ENCODE peak calls at places on chromosomes 2 and 18, in ten cellular contexts. J is A549, Q is nephron progenitor cell, O is BJ, V is heart left ventricle, Y is MM.1S, X is choroid plexus epithelial cell, Z is PC-9, I is lung, N is WTC11. B is an unnamed sample.

GRCh38 chr2:143682643-143683042 is 553.4 kb downstream of the ARHGAP15 start:
- DNase-seq in J (no peak), Q (no peak), O (no peak), V (no peak), Y (no peak), X (no peak), Z (no peak), I (no peak), N (no peak), B (no peak)

GRCh38 chr2:86203614-86204013 is 4.4 kb downstream of the MRPL35 start:
- DNase-seq in J (no peak), Q (no peak), O (no peak), V (no peak), Y (no peak), X (no peak), Z (no peak), I (no peak), N (no peak), B (no peak)

GRCh38 chr2:169509955-169510354 is 453 bp downstream of the KLHL41 start:
- DNase-seq in J (no peak), Q (no peak), O (no peak), V (no peak), Y (no peak), X (no peak), Z (no peak), I (no peak), N (no peak), B (no peak)

GRCh38 chr2:119478188-119479065 is 45.9 kb downstream of the SCTR start:
- DNase-seq in J (no peak), Q (no peak), O (no peak), V (no peak), Y (no peak), X (no peak), Z (no peak), I (no peak), N (no peak), B (no peak)

GRCh38 chr18:25982961-25983360 is 107.5 kb downstream of the SS18 start:
- DNase-seq in J (no peak), Q (no peak), O (no peak), V (no peak), Y (peak), X (no peak), Z (no peak), I (no peak), N (no peak), B (no peak)

GRCh38 chr2:181354626-181355025 is 102.6 kb upstream of the ITGA4 start:
- DNase-seq in J (peak), Q (no peak), O (peak), V (no peak), Y (no peak), X (peak), Z (no peak), I (no peak), N (no peak), B (no peak)

GRCh38 chr18:63869374-63869773 is 18.1 kb upstream of the SERPINB2 start:
- DNase-seq in J (no peak), Q (no peak), O (peak), V (no peak), Y (no peak), X (peak), Z (no peak), I (no peak), N (no peak), B (no peak)

GRCh38 chr2:74297950-74298349 is 45.3 kb downstream of the SLC4A5 start:
- DNase-seq in J (no peak), Q (no peak), O (no peak), V (no peak), Y (no peak), X (no peak), Z (no peak), I (no peak), N (no peak), B (no peak)

GRCh38 chr2:74142340-74142739 is 5.4 kb downstream of the BOLA3 start:
- DNase-seq in J (peak), Q (no peak), O (no peak), V (no peak), Y (no peak), X (peak), Z (no peak), I (no peak), N (no peak), B (no peak)

GRCh38 chr2:177772529-177772928 is 300.0 kb downstream of the PDE11A start:
- DNase-seq in J (no peak), Q (no peak), O (no peak), V (no peak), Y (peak), X (peak), Z (no peak), I (no peak), N (no peak), B (peak)

GRCh38 chr2:102463160-102463559 is 9.9 kb upstream of the SLC9A4 start:
- DNase-seq in J (no peak), Q (no peak), O (no peak), V (no peak), Y (no peak), X (no peak), Z (no peak), I (no peak), N (no peak), B (no peak)

GRCh38 chr2:27966466-27966865 is 75.9 kb downstream of the BABAM2 start:
- DNase-seq in J (no peak), Q (no peak), O (no peak), V (no peak), Y (no peak), X (peak), Z (no peak), I (no peak), N (no peak), B (no peak)

GRCh38 chr18:6960656-6961055 is 156.9 kb downstream of the LAMA1 start:
- DNase-seq in J (no peak), Q (no peak), O (peak), V (no peak), Y (no peak), X (peak), Z (no peak), I (no peak), N (no peak), B (no peak)

GRCh38 chr18:11909597-11910026 is 1.5 kb upstream of the MPPE1 start:
- DNase-seq in J (no peak), Q (no peak), O (no peak), V (no peak), Y (peak), X (no peak), Z (peak), I (no peak), N (no peak), B (peak)

GRCh38 chr2:152468832-152469692 is 134.1 kb downstream of the FMNL2 start:
- DNase-seq in J (no peak), Q (no peak), O (no peak), V (no peak), Y (peak), X (peak), Z (peak), I (no peak), N (no peak), B (no peak)

GRCh38 chr2:239443666-239444567 is 43.1 kb upstream of the HDAC4 start:
- DNase-seq in J (peak), Q (no peak), O (no peak), V (no peak), Y (no peak), X (no peak), Z (peak), I (no peak), N (no peak), B (no peak)

GRCh38 chr2:190343500-190344274 is at the start of gene INPP1:
- DNase-seq in J (peak), Q (peak), O (no peak), V (peak), Y (peak), X (peak), Z (no peak), I (peak), N (peak), B (peak)

GRCh38 chr2:35099345-35099744 is 1256.2 kb upstream of the CRIM1 start:
- DNase-seq in J (no peak), Q (no peak), O (no peak), V (no peak), Y (no peak), X (no peak), Z (no peak), I (no peak), N (no peak), B (no peak)

GRCh38 chr18:31156831-31157763 is 5.6 kb downstream of the DSC1 start:
- DNase-seq in J (no peak), Q (peak), O (no peak), V (no peak), Y (no peak), X (peak), Z (peak), I (no peak), N (no peak), B (no peak)

GRCh38 chr2:202265467-202266277 is at the start of gene NOP58:
- DNase-seq in J (peak), Q (peak), O (peak), V (peak), Y (peak), X (peak), Z (peak), I (peak), N (peak), B (peak)

GRCh38 chr18:58552057-58552461 is 76.8 kb downstream of the ALPK2 start:
- DNase-seq in J (no peak), Q (no peak), O (no peak), V (no peak), Y (no peak), X (peak), Z (peak), I (no peak), N (no peak), B (peak)

GRCh38 chr18:9642799-9643445 is 28.6 kb upstream of the PPP4R1 start:
- DNase-seq in J (no peak), Q (no peak), O (no peak), V (no peak), Y (no peak), X (peak), Z (peak), I (no peak), N (no peak), B (no peak)

GRCh38 chr2:60409207-60409871 is 144.1 kb downstream of the BCL11A start:
- DNase-seq in J (no peak), Q (no peak), O (no peak), V (no peak), Y (no peak), X (no peak), Z (no peak), I (no peak), N (no peak), B (no peak)

GRCh38 chr2:222372993-222373392 is 51.4 kb upstream of the SGPP2 start:
- DNase-seq in J (no peak), Q (no peak), O (no peak), V (no peak), Y (no peak), X (no peak), Z (no peak), I (no peak), N (no peak), B (no peak)

GRCh38 chr2:170467568-170468422 is 247.3 kb upstream of the SP5 start:
- DNase-seq in J (no peak), Q (no peak), O (peak), V (no peak), Y (peak), X (no peak), Z (no peak), I (no peak), N (no peak), B (no peak)

GRCh38 chr18:43720036-43720435 is 442.7 kb upstream of the SYT4 start:
- DNase-seq in J (no peak), Q (no peak), O (no peak), V (no peak), Y (no peak), X (peak), Z (peak), I (no peak), N (no peak), B (no peak)

GRCh38 chr18:8786766-8787670 is 81.7 kb downstream of the MTCL1 start:
- DNase-seq in J (no peak), Q (no peak), O (no peak), V (no peak), Y (no peak), X (no peak), Z (no peak), I (no peak), N (no peak), B (no peak)

GRCh38 chr18:7901657-7902056 is 334.5 kb downstream of the PTPRM start:
- DNase-seq in J (no peak), Q (no peak), O (no peak), V (no peak), Y (no peak), X (no peak), Z (no peak), I (no peak), N (no peak), B (no peak)

GRCh38 chr2:171824086-171824485 is 70.0 kb downstream of the SLC25A12 start:
- DNase-seq in J (no peak), Q (no peak), O (no peak), V (no peak), Y (no peak), X (peak), Z (no peak), I (no peak), N (no peak), B (no peak)

GRCh38 chr2:147888665-147889064 is 43.8 kb downstream of the ACVR2A start:
- DNase-seq in J (no peak), Q (no peak), O (no peak), V (no peak), Y (peak), X (no peak), Z (no peak), I (no peak), N (no peak), B (peak)

GRCh38 chr18:27666070-27666469 is 481.0 kb upstream of the CHST9 start:
- DNase-seq in J (no peak), Q (no peak), O (no peak), V (no peak), Y (no peak), X (no peak), Z (no peak), I (no peak), N (no peak), B (no peak)

GRCh38 chr2:230684222-230685164 is 28.1 kb upstream of the CAB39 start:
- DNase-seq in J (peak), Q (no peak), O (no peak), V (no peak), Y (no peak), X (peak), Z (peak), I (no peak), N (no peak), B (no peak)

GRCh38 chr2:112433932-112434730 is 686 bp upstream of the RGPD8 start:
- DNase-seq in J (no peak), Q (no peak), O (no peak), V (no peak), Y (no peak), X (no peak), Z (no peak), I (no peak), N (peak), B (no peak)

GRCh38 chr18:6956999-6957398 is 160.6 kb downstream of the LAMA1 start:
- DNase-seq in J (no peak), Q (no peak), O (no peak), V (no peak), Y (no peak), X (no peak), Z (no peak), I (no peak), N (no peak), B (no peak)

GRCh38 chr2:12180046-12180445 is 433.6 kb downstream of the LPIN1 start:
- DNase-seq in J (no peak), Q (no peak), O (no peak), V (no peak), Y (no peak), X (peak), Z (no peak), I (no peak), N (no peak), B (no peak)

GRCh38 chr2:100196786-100197494 is 54.5 kb upstream of the AFF3 start:
- DNase-seq in J (no peak), Q (no peak), O (peak), V (no peak), Y (no peak), X (peak), Z (no peak), I (no peak), N (no peak), B (no peak)

GRCh38 chr2:234751275-234751938 is 200.4 kb upstream of the SH3BP4 start:
- DNase-seq in J (no peak), Q (no peak), O (no peak), V (no peak), Y (no peak), X (no peak), Z (no peak), I (peak), N (no peak), B (no peak)
- TF ChIP-seq CTCF in J (peak), Q (no peak), O (no peak), V (no peak), Y (no peak), X (no peak), Z (no peak), I (no peak), N (no peak), B (no peak)

GRCh38 chr18:21914739-21915319 is 174.2 kb downstream of the MIB1 start:
- DNase-seq in J (peak), Q (peak), O (no peak), V (no peak), Y (no peak), X (peak), Z (no peak), I (no peak), N (peak), B (no peak)
- TF ChIP-seq CTCF in J (peak), Q (peak), O (peak), V (peak), Y (peak), X (peak), Z (peak), I (peak), N (peak), B (peak)

GRCh38 chr18:74418023-74418422 is 39.1 kb downstream of the DIPK1C start:
- DNase-seq in J (no peak), Q (no peak), O (no peak), V (no peak), Y (no peak), X (no peak), Z (no peak), I (no peak), N (no peak), B (no peak)

GRCh38 chr18:74419761-74420160 is 37.3 kb downstream of the DIPK1C start:
- DNase-seq in J (no peak), Q (no peak), O (no peak), V (no peak), Y (no peak), X (no peak), Z (no peak), I (no peak), N (no peak), B (no peak)

GRCh38 chr18:74420491-74420890 is 36.6 kb downstream of the DIPK1C start:
- DNase-seq in J (no peak), Q (no peak), O (no peak), V (no peak), Y (no peak), X (no peak), Z (no peak), I (no peak), N (no peak), B (no peak)

GRCh38 chr18:74425161-74425560 is 31.9 kb downstream of the DIPK1C start:
- DNase-seq in J (no peak), Q (no peak), O (no peak), V (no peak), Y (no peak), X (no peak), Z (no peak), I (no peak), N (no peak), B (no peak)

DNA sequence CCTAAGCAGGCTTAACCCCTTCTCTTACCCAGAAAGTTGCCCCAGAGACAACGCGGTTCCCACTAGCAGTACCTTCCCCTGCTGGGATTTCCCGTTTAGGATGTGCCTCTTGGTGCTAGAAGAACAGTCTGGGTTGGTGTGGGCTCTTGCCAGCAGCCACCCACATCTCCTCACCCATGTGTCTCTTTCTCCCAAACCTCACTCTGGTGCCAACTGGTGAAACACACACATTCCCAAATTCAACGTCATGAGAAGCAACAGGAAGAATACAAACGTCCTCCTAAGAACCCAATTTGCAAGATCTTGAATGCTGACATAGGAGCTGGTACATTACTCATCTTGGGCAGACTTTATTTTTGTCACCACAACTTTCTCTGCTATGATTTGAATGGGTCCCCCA is 36.2 kb downstream of the DIPK1C start:
- DNase-seq in J (no peak), Q (no peak), O (no peak), V (no peak), Y (no peak), X (no peak), Z (no peak), I (no peak), N (no peak), B (no peak)
- TF ChIP-seq CTCF in J (no peak), Q (no peak), O (no peak), V (no peak), Y (no peak), X (no peak), Z (no peak), I (no peak), N (no peak), B (no peak)

DNA sequence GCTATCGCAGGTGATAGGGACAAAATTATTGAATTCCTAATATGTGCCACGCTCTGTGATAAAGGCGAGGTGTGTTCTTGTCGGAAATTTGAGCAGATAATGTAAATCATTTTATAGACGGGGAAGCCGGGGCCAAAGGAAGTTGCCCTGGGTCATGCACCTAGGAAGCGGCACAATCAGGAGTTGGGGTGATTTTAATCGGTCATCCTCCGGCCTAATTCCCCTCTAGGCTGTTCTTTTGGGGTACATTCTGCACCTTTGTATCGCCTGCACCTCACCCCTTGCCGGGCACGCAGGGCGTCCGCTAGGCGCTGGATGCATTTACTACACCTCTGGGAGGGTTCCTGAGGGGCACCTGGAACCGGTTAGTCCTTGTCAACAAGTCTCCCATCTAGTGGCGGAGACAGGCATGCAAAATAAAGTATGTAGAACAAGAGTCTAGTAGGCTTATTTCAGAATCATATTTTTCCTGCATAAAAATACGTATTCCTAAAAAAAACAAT is 605 bp upstream of the TEX261 start:
- DNase-seq in J (peak), Q (peak), O (no peak), V (no peak), Y (peak), X (peak), Z (peak), I (peak), N (peak), B (peak)
- TF ChIP-seq CTCF in J (peak), Q (no peak), O (peak), V (peak), Y (peak), X (peak), Z (peak), I (no peak), N (no peak), B (peak)

DNA sequence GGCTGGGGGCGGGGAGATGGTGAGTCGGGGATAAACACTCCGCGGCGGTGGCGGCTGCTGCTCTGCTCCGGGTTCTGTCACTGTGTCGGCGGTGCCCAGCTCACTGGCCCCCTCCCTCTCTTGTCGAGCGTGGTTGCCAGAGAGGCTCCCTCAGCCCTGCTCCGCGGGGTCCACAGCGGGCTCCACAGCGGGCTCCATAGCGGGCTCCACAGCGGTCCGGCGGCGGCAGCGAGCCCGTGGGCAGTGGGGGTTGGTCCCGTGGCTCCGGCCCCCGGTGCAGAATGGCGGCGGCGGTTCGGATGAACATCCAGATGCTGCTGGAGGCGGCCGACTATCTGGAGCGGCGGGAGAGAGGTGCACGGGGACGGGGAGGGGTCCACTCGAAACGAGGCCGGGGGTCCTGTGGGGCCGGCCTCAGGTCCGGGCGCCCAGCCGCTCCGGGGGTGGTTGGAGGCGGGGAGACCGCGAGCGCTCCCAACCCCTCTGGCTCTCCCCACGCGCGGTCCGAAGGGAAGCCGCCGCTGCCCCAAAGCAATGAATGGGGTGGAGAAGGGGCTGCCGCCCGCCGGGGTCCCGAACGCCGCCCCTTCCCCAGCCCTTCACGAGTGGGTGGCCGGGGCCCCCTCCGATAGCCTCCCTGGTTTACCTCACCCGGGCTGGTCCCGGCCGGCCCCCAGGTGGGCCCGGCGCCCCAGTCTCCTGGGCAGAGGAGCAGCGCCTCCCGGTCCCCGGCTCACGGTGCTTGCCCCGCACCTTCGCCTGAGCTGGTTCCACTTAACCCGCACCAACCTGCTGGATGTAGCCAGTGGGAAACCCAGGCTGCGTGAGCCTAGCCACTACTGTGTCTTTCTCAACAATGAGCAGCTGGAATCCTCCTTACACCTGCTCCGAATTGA is at the start of gene MXD1:
- DNase-seq in J (no peak), Q (peak), O (no peak), V (peak), Y (no peak), X (no peak), Z (no peak), I (no peak), N (peak), B (no peak)
- TF ChIP-seq CTCF in J (no peak), Q (no peak), O (no peak), V (no peak), Y (no peak), X (no peak), Z (no peak), I (no peak), N (no peak), B (no peak)